ENCODE peak calls at places on chromosomes 13 and 19, in four cellular contexts. U is NCI-H1694 treated with DMSO at 0.1 percent for 48 hours, D is anterior cingulate cortex, O is SK-N-DZ. X is an unnamed sample.

GRCh38 chr13:44903596-44903995 is 85.7 kb downstream of the NUFIP1 start:
- DNase-seq in U (no peak), D (peak), O (no peak), X (peak)

GRCh38 chr13:44471686-44472085 is 98.1 kb downstream of the SERP2 start:
- DNase-seq in U (no peak), D (no peak), O (no peak), X (no peak)

GRCh38 chr19:38005224-38005614 is 98.2 kb downstream of the SIPA1L3 start:
- DNase-seq in U (no peak), D (no peak), O (no peak), X (no peak)

GRCh38 chr13:27622102-27622820 is 569 bp downstream of the POLR1D start:
- DNase-seq in U (no peak), D (no peak), O (no peak), X (no peak)

GRCh38 chr13:45367358-45367757 is 26.4 kb upstream of the TPT1 start:
- DNase-seq in U (no peak), D (no peak), O (no peak), X (no peak)

GRCh38 chr19:372306-372890 is 27.8 kb upstream of the MIER2 start:
- DNase-seq in U (peak), D (no peak), O (no peak), X (no peak)

GRCh38 chr13:72141845-72142470 is 275.0 kb upstream of the DACH1 start:
- DNase-seq in U (no peak), D (no peak), O (no peak), X (no peak)

GRCh38 chr13:21033224-21033855 is 28.0 kb downstream of the LATS2 start:
- DNase-seq in U (peak), D (no peak), O (no peak), X (no peak)

GRCh38 chr19:18788782-18789421 is 2.2 kb downstream of the COMP start:
- DNase-seq in U (no peak), D (no peak), O (no peak), X (no peak)

GRCh38 chr19:16160943-16161560 is 12.3 kb downstream of the CIB3 start:
- DNase-seq in U (no peak), D (no peak), O (no peak), X (no peak)

GRCh38 chr19:38543807-38544568 is 73.8 kb downstream of the MAP4K1 start:
- DNase-seq in U (peak), D (peak), O (peak), X (peak)

GRCh38 chr19:52270266-52270885 is 989 bp downstream of the ZNF766 start:
- DNase-seq in U (no peak), D (no peak), O (peak), X (no peak)

GRCh38 chr13:30734434-30734833 is 909 bp upstream of the ALOX5AP start:
- DNase-seq in U (no peak), D (no peak), O (no peak), X (no peak)

GRCh38 chr19:46678110-46678732 is 17.2 kb upstream of the DACT3 start:
- DNase-seq in U (no peak), D (no peak), O (no peak), X (no peak)

GRCh38 chr19:3518669-3519068 is 12.6 kb downstream of the FZR1 start:
- DNase-seq in U (no peak), D (no peak), O (no peak), X (no peak)

GRCh38 chr19:7788178-7788932 is 25.3 kb downstream of the CLEC4M start:
- DNase-seq in U (no peak), D (no peak), O (no peak), X (no peak)

GRCh38 chr19:5308471-5309437 is 31.9 kb downstream of the PTPRS start:
- DNase-seq in U (peak), D (peak), O (no peak), X (peak)

GRCh38 chr19:17075860-17076538 is 422 bp downstream of the MYO9B start:
- DNase-seq in U (peak), D (no peak), O (peak), X (no peak)

GRCh38 chr13:48585456-48585840 is 52.6 kb upstream of the RCBTB2 start:
- DNase-seq in U (no peak), D (peak), O (no peak), X (no peak)

GRCh38 chr19:24059572-24060295 is 27.3 kb upstream of the ZNF254 start:
- DNase-seq in U (no peak), D (no peak), O (no peak), X (no peak)

GRCh38 chr13:22173605-22174004 is 502.7 kb downstream of the FGF9 start:
- DNase-seq in U (no peak), D (no peak), O (no peak), X (no peak)

GRCh38 chr19:49977111-49977510 is 16.1 kb upstream of the SIGLEC11 start:
- DNase-seq in U (no peak), D (no peak), O (no peak), X (no peak)

GRCh38 chr13:33110386-33110712 is 94.1 kb downstream of the KL start:
- DNase-seq in U (no peak), D (no peak), O (no peak), X (no peak)

GRCh38 chr13:51538626-51539179 is 45.6 kb upstream of the WDFY2 start:
- DNase-seq in U (no peak), D (no peak), O (no peak), X (no peak)

GRCh38 chr19:49243726-49244125 is 81.3 kb downstream of the SLC6A16 start:
- DNase-seq in U (no peak), D (no peak), O (no peak), X (no peak)

GRCh38 chr13:100625447-100625846 is 36.9 kb upstream of the GGACT start:
- DNase-seq in U (no peak), D (no peak), O (no peak), X (no peak)

X was measured in substantia nigra.